ENCODE peak calls at places on chromosomes 6 and 20, in nine cellular contexts. One of them, this sample, is unnamed.

GRCh38 chr6:131062245-131063027 is 609 bp downstream of the EPB41L2 start:
- DNase-seq in non-pigmented ciliary epithelial cell: no peak
- DNase-seq in AG20443: peak
- DNase-seq in A549: no peak
- DNase-seq in GM18507: no peak
- DNase-seq in H7: peak
- DNase-seq in effector memory CD8-positive, alpha-beta T cell: no peak
- DNase-seq in kidney tubule cell: peak
- DNase-seq in activated CD4-positive, alpha-beta T cell treated with anti-CD3 and anti-CD28 coated beads, Interleukin-2, amount 50 U/mL, for 24 hours: no peak
- DNase-seq in this sample: no peak

GRCh38 chr6:130587778-130588520 is 222.1 kb downstream of the TMEM200A start:
- DNase-seq in non-pigmented ciliary epithelial cell: peak
- DNase-seq in AG20443: peak
- DNase-seq in A549: no peak
- DNase-seq in GM18507: no peak
- DNase-seq in H7: no peak
- DNase-seq in effector memory CD8-positive, alpha-beta T cell: no peak
- DNase-seq in kidney tubule cell: peak
- DNase-seq in activated CD4-positive, alpha-beta T cell treated with anti-CD3 and anti-CD28 coated beads, Interleukin-2, amount 50 U/mL, for 24 hours: no peak
- DNase-seq in this sample: no peak

GRCh38 chr20:33910529-33911327 is 83.0 kb upstream of the RALY start:
- DNase-seq in non-pigmented ciliary epithelial cell: no peak
- DNase-seq in AG20443: no peak
- DNase-seq in A549: no peak
- DNase-seq in GM18507: no peak
- DNase-seq in H7: no peak
- DNase-seq in effector memory CD8-positive, alpha-beta T cell: no peak
- DNase-seq in kidney tubule cell: peak
- DNase-seq in activated CD4-positive, alpha-beta T cell treated with anti-CD3 and anti-CD28 coated beads, Interleukin-2, amount 50 U/mL, for 24 hours: no peak
- DNase-seq in this sample: no peak

GRCh38 chr20:23361108-23361650 is 803 bp upstream of the GZF1 start:
- DNase-seq in non-pigmented ciliary epithelial cell: no peak
- DNase-seq in AG20443: no peak
- DNase-seq in A549: peak
- DNase-seq in GM18507: no peak
- DNase-seq in H7: no peak
- DNase-seq in effector memory CD8-positive, alpha-beta T cell: no peak
- DNase-seq in kidney tubule cell: peak
- DNase-seq in activated CD4-positive, alpha-beta T cell treated with anti-CD3 and anti-CD28 coated beads, Interleukin-2, amount 50 U/mL, for 24 hours: no peak
- DNase-seq in this sample: no peak

GRCh38 chr6:55901765-55902164 is 26.4 kb upstream of the BMP5 start:
- DNase-seq in non-pigmented ciliary epithelial cell: no peak
- DNase-seq in AG20443: no peak
- DNase-seq in A549: no peak
- DNase-seq in GM18507: no peak
- DNase-seq in H7: no peak
- DNase-seq in effector memory CD8-positive, alpha-beta T cell: no peak
- DNase-seq in kidney tubule cell: peak
- DNase-seq in activated CD4-positive, alpha-beta T cell treated with anti-CD3 and anti-CD28 coated beads, Interleukin-2, amount 50 U/mL, for 24 hours: no peak
- DNase-seq in this sample: no peak

GRCh38 chr6:141105481-141105880 is 1027.2 kb upstream of the GJE1 start:
- DNase-seq in non-pigmented ciliary epithelial cell: peak
- DNase-seq in AG20443: peak
- DNase-seq in A549: no peak
- DNase-seq in GM18507: no peak
- DNase-seq in H7: peak
- DNase-seq in effector memory CD8-positive, alpha-beta T cell: no peak
- DNase-seq in kidney tubule cell: peak
- DNase-seq in activated CD4-positive, alpha-beta T cell treated with anti-CD3 and anti-CD28 coated beads, Interleukin-2, amount 50 U/mL, for 24 hours: no peak
- DNase-seq in this sample: no peak

GRCh38 chr20:57143173-57143572 is 123.3 kb downstream of the BMP7 start:
- DNase-seq in non-pigmented ciliary epithelial cell: no peak
- DNase-seq in AG20443: no peak
- DNase-seq in A549: no peak
- DNase-seq in GM18507: no peak
- DNase-seq in H7: no peak
- DNase-seq in effector memory CD8-positive, alpha-beta T cell: no peak
- DNase-seq in kidney tubule cell: no peak
- DNase-seq in activated CD4-positive, alpha-beta T cell treated with anti-CD3 and anti-CD28 coated beads, Interleukin-2, amount 50 U/mL, for 24 hours: no peak
- DNase-seq in this sample: no peak

GRCh38 chr6:138289739-138290138 is 71.4 kb upstream of the PBOV1 start:
- DNase-seq in non-pigmented ciliary epithelial cell: no peak
- DNase-seq in AG20443: no peak
- DNase-seq in A549: peak
- DNase-seq in GM18507: no peak
- DNase-seq in H7: peak
- DNase-seq in effector memory CD8-positive, alpha-beta T cell: no peak
- DNase-seq in kidney tubule cell: peak
- DNase-seq in activated CD4-positive, alpha-beta T cell treated with anti-CD3 and anti-CD28 coated beads, Interleukin-2, amount 50 U/mL, for 24 hours: no peak
- DNase-seq in this sample: no peak

GRCh38 chr6:30411515-30412207 is 66.7 kb downstream of the RPP21 start:
- DNase-seq in non-pigmented ciliary epithelial cell: no peak
- DNase-seq in AG20443: no peak
- DNase-seq in A549: peak
- DNase-seq in GM18507: no peak
- DNase-seq in H7: peak
- DNase-seq in effector memory CD8-positive, alpha-beta T cell: peak
- DNase-seq in kidney tubule cell: peak
- DNase-seq in activated CD4-positive, alpha-beta T cell treated with anti-CD3 and anti-CD28 coated beads, Interleukin-2, amount 50 U/mL, for 24 hours: peak
- DNase-seq in this sample: no peak

GRCh38 chr6:26311012-26311384 is 54.0 kb upstream of the BTN3A2 start:
- DNase-seq in non-pigmented ciliary epithelial cell: no peak
- DNase-seq in AG20443: peak
- DNase-seq in A549: peak
- DNase-seq in GM18507: no peak
- DNase-seq in H7: no peak
- DNase-seq in effector memory CD8-positive, alpha-beta T cell: peak
- DNase-seq in kidney tubule cell: peak
- DNase-seq in activated CD4-positive, alpha-beta T cell treated with anti-CD3 and anti-CD28 coated beads, Interleukin-2, amount 50 U/mL, for 24 hours: peak
- DNase-seq in this sample: no peak

GRCh38 chr6:37535701-37536461 is 36.2 kb upstream of the CCDC167 start:
- DNase-seq in non-pigmented ciliary epithelial cell: no peak
- DNase-seq in AG20443: no peak
- DNase-seq in A549: no peak
- DNase-seq in GM18507: no peak
- DNase-seq in H7: peak
- DNase-seq in effector memory CD8-positive, alpha-beta T cell: no peak
- DNase-seq in kidney tubule cell: peak
- DNase-seq in activated CD4-positive, alpha-beta T cell treated with anti-CD3 and anti-CD28 coated beads, Interleukin-2, amount 50 U/mL, for 24 hours: no peak
- DNase-seq in this sample: no peak

GRCh38 chr6:66361886-66362285 is 654.9 kb upstream of the EYS start:
- DNase-seq in non-pigmented ciliary epithelial cell: no peak
- DNase-seq in AG20443: no peak
- DNase-seq in A549: no peak
- DNase-seq in GM18507: no peak
- DNase-seq in H7: no peak
- DNase-seq in effector memory CD8-positive, alpha-beta T cell: no peak
- DNase-seq in kidney tubule cell: no peak
- DNase-seq in activated CD4-positive, alpha-beta T cell treated with anti-CD3 and anti-CD28 coated beads, Interleukin-2, amount 50 U/mL, for 24 hours: no peak
- DNase-seq in this sample: no peak

GRCh38 chr6:49406241-49406970 is 56.6 kb downstream of the MMUT start:
- DNase-seq in non-pigmented ciliary epithelial cell: no peak
- DNase-seq in AG20443: no peak
- DNase-seq in A549: no peak
- DNase-seq in GM18507: no peak
- DNase-seq in H7: no peak
- DNase-seq in effector memory CD8-positive, alpha-beta T cell: no peak
- DNase-seq in kidney tubule cell: peak
- DNase-seq in activated CD4-positive, alpha-beta T cell treated with anti-CD3 and anti-CD28 coated beads, Interleukin-2, amount 50 U/mL, for 24 hours: no peak
- DNase-seq in this sample: no peak

GRCh38 chr6:78770766-78771165 is 96.6 kb upstream of the IRAK1BP1 start:
- DNase-seq in non-pigmented ciliary epithelial cell: no peak
- DNase-seq in AG20443: no peak
- DNase-seq in A549: no peak
- DNase-seq in GM18507: no peak
- DNase-seq in H7: peak
- DNase-seq in effector memory CD8-positive, alpha-beta T cell: no peak
- DNase-seq in kidney tubule cell: no peak
- DNase-seq in activated CD4-positive, alpha-beta T cell treated with anti-CD3 and anti-CD28 coated beads, Interleukin-2, amount 50 U/mL, for 24 hours: no peak
- DNase-seq in this sample: no peak

This sample was measured in NCI-H1048.